ENCODE peak calls at places on chromosome 4, in nine cellular contexts. One of them, this sample, is unnamed.

GRCh38 chr4:135949926-135950325 is 1582.4 kb downstream of the PCDH18 start:
- DNase-seq in NCI-H1436: no peak
- DNase-seq in adrenal gland: no peak
- DNase-seq in effector memory CD8-positive, alpha-beta T cell: no peak
- DNase-seq in activated T-cell treated with anti-CD3 and anti-CD28 coated beads for 1 hour: no peak
- DNase-seq in neural progenitor cell: no peak
- DNase-seq in LoVo: no peak
- DNase-seq in HT1080: no peak
- DNase-seq in ovary: no peak
- DNase-seq in this sample: no peak

GRCh38 chr4:17066241-17066640 is 167.8 kb upstream of the LDB2 start:
- DNase-seq in HT1080: peak
- DNase-seq in LoVo: no peak
- DNase-seq in ovary: no peak
- DNase-seq in neural progenitor cell: no peak
- DNase-seq in activated T-cell treated with anti-CD3 and anti-CD28 coated beads for 1 hour: no peak
- DNase-seq in effector memory CD8-positive, alpha-beta T cell: no peak
- DNase-seq in NCI-H1436: no peak
- DNase-seq in adrenal gland: no peak
- DNase-seq in this sample: no peak

GRCh38 chr4:176593943-176594342 is 198.8 kb downstream of the VEGFC start:
- DNase-seq in LoVo: no peak
- DNase-seq in HT1080: no peak
- DNase-seq in neural progenitor cell: no peak
- DNase-seq in effector memory CD8-positive, alpha-beta T cell: no peak
- DNase-seq in adrenal gland: no peak
- DNase-seq in ovary: no peak
- DNase-seq in NCI-H1436: no peak
- DNase-seq in activated T-cell treated with anti-CD3 and anti-CD28 coated beads for 1 hour: no peak
- DNase-seq in this sample: no peak

GRCh38 chr4:143405197-143405730 is 68.6 kb downstream of the GAB1 start:
- DNase-seq in HT1080: no peak
- DNase-seq in LoVo: no peak
- DNase-seq in ovary: no peak
- DNase-seq in effector memory CD8-positive, alpha-beta T cell: no peak
- DNase-seq in NCI-H1436: no peak
- DNase-seq in activated T-cell treated with anti-CD3 and anti-CD28 coated beads for 1 hour: no peak
- DNase-seq in neural progenitor cell: no peak
- DNase-seq in adrenal gland: no peak
- DNase-seq in this sample: no peak

GRCh38 chr4:26793750-26794149 is 66.9 kb upstream of the STIM2 start:
- DNase-seq in ovary: no peak
- DNase-seq in NCI-H1436: no peak
- DNase-seq in activated T-cell treated with anti-CD3 and anti-CD28 coated beads for 1 hour: no peak
- DNase-seq in neural progenitor cell: no peak
- DNase-seq in effector memory CD8-positive, alpha-beta T cell: no peak
- DNase-seq in adrenal gland: no peak
- DNase-seq in HT1080: no peak
- DNase-seq in LoVo: no peak
- DNase-seq in this sample: no peak

GRCh38 chr4:168380290-168380689 is 61.7 kb upstream of the DDX60 start:
- DNase-seq in effector memory CD8-positive, alpha-beta T cell: no peak
- DNase-seq in adrenal gland: no peak
- DNase-seq in activated T-cell treated with anti-CD3 and anti-CD28 coated beads for 1 hour: no peak
- DNase-seq in HT1080: no peak
- DNase-seq in NCI-H1436: no peak
- DNase-seq in ovary: no peak
- DNase-seq in LoVo: no peak
- DNase-seq in neural progenitor cell: no peak
- DNase-seq in this sample: no peak

GRCh38 chr4:74886490-74886889 is 46.4 kb upstream of the PARM1 start:
- DNase-seq in neural progenitor cell: no peak
- DNase-seq in ovary: no peak
- DNase-seq in HT1080: peak
- DNase-seq in effector memory CD8-positive, alpha-beta T cell: no peak
- DNase-seq in LoVo: no peak
- DNase-seq in activated T-cell treated with anti-CD3 and anti-CD28 coated beads for 1 hour: no peak
- DNase-seq in adrenal gland: no peak
- DNase-seq in NCI-H1436: no peak
- DNase-seq in this sample: peak

GRCh38 chr4:61277785-61278184 is 77.7 kb downstream of the ADGRL3 start:
- DNase-seq in ovary: no peak
- DNase-seq in effector memory CD8-positive, alpha-beta T cell: no peak
- DNase-seq in neural progenitor cell: no peak
- DNase-seq in HT1080: no peak
- DNase-seq in LoVo: no peak
- DNase-seq in NCI-H1436: no peak
- DNase-seq in adrenal gland: no peak
- DNase-seq in activated T-cell treated with anti-CD3 and anti-CD28 coated beads for 1 hour: no peak
- DNase-seq in this sample: peak

GRCh38 chr4:139815646-139816601 is 150.3 kb downstream of the MGST2 start:
- DNase-seq in adrenal gland: peak
- DNase-seq in NCI-H1436: peak
- DNase-seq in neural progenitor cell: peak
- DNase-seq in effector memory CD8-positive, alpha-beta T cell: no peak
- DNase-seq in activated T-cell treated with anti-CD3 and anti-CD28 coated beads for 1 hour: no peak
- DNase-seq in ovary: peak
- DNase-seq in LoVo: no peak
- DNase-seq in HT1080: peak
- DNase-seq in this sample: no peak

GRCh38 chr4:101790521-101791188 is at the start of gene BANK1:
- DNase-seq in HT1080: no peak
- DNase-seq in NCI-H1436: peak
- DNase-seq in neural progenitor cell: peak
- DNase-seq in ovary: no peak
- DNase-seq in activated T-cell treated with anti-CD3 and anti-CD28 coated beads for 1 hour: peak
- DNase-seq in effector memory CD8-positive, alpha-beta T cell: peak
- DNase-seq in LoVo: peak
- DNase-seq in adrenal gland: peak
- DNase-seq in this sample: no peak

GRCh38 chr4:43337707-43338106 is 445.2 kb downstream of the GRXCR1 start:
- DNase-seq in NCI-H1436: no peak
- DNase-seq in LoVo: no peak
- DNase-seq in effector memory CD8-positive, alpha-beta T cell: no peak
- DNase-seq in ovary: no peak
- DNase-seq in neural progenitor cell: no peak
- DNase-seq in activated T-cell treated with anti-CD3 and anti-CD28 coated beads for 1 hour: no peak
- DNase-seq in HT1080: peak
- DNase-seq in adrenal gland: no peak
- DNase-seq in this sample: no peak

GRCh38 chr4:3803475-3803847 is 37.3 kb downstream of the ADRA2C start:
- DNase-seq in LoVo: no peak
- DNase-seq in neural progenitor cell: no peak
- DNase-seq in NCI-H1436: no peak
- DNase-seq in adrenal gland: no peak
- DNase-seq in HT1080: no peak
- DNase-seq in ovary: no peak
- DNase-seq in activated T-cell treated with anti-CD3 and anti-CD28 coated beads for 1 hour: no peak
- DNase-seq in effector memory CD8-positive, alpha-beta T cell: no peak
- DNase-seq in this sample: no peak

GRCh38 chr4:20393486-20394100 is 141.9 kb downstream of the SLIT2 start:
- DNase-seq in activated T-cell treated with anti-CD3 and anti-CD28 coated beads for 1 hour: no peak
- DNase-seq in ovary: no peak
- DNase-seq in neural progenitor cell: no peak
- DNase-seq in adrenal gland: no peak
- DNase-seq in HT1080: no peak
- DNase-seq in LoVo: no peak
- DNase-seq in effector memory CD8-positive, alpha-beta T cell: no peak
- DNase-seq in NCI-H1436: no peak
- DNase-seq in this sample: no peak

GRCh38 chr4:183099537-183100297 is 660 bp downstream of the WWC2 start:
- DNase-seq in HT1080: peak
- DNase-seq in effector memory CD8-positive, alpha-beta T cell: no peak
- DNase-seq in ovary: peak
- DNase-seq in LoVo: peak
- DNase-seq in NCI-H1436: no peak
- DNase-seq in adrenal gland: peak
- DNase-seq in activated T-cell treated with anti-CD3 and anti-CD28 coated beads for 1 hour: no peak
- DNase-seq in neural progenitor cell: peak
- DNase-seq in this sample: no peak

GRCh38 chr4:10703146-10703545 is 18.6 kb upstream of the CLNK start:
- DNase-seq in NCI-H1436: no peak
- DNase-seq in ovary: no peak
- DNase-seq in HT1080: peak
- DNase-seq in activated T-cell treated with anti-CD3 and anti-CD28 coated beads for 1 hour: no peak
- DNase-seq in neural progenitor cell: no peak
- DNase-seq in effector memory CD8-positive, alpha-beta T cell: no peak
- DNase-seq in LoVo: no peak
- DNase-seq in adrenal gland: no peak
- DNase-seq in this sample: no peak

GRCh38 chr4:118683513-118683912 is 1.7 kb upstream of the METTL14 start:
- DNase-seq in neural progenitor cell: no peak
- DNase-seq in effector memory CD8-positive, alpha-beta T cell: no peak
- DNase-seq in HT1080: peak
- DNase-seq in adrenal gland: no peak
- DNase-seq in LoVo: no peak
- DNase-seq in ovary: no peak
- DNase-seq in NCI-H1436: no peak
- DNase-seq in activated T-cell treated with anti-CD3 and anti-CD28 coated beads for 1 hour: no peak
- DNase-seq in this sample: no peak

GRCh38 chr4:173025131-173025530 is 143.5 kb upstream of the GALNT7 start:
- DNase-seq in adrenal gland: peak
- DNase-seq in neural progenitor cell: peak
- DNase-seq in effector memory CD8-positive, alpha-beta T cell: peak
- DNase-seq in ovary: no peak
- DNase-seq in HT1080: peak
- DNase-seq in activated T-cell treated with anti-CD3 and anti-CD28 coated beads for 1 hour: no peak
- DNase-seq in NCI-H1436: peak
- DNase-seq in LoVo: peak
- DNase-seq in this sample: peak

GRCh38 chr4:84750260-84750955 is 167.5 kb downstream of the CDS1 start:
- DNase-seq in HT1080: peak
- DNase-seq in ovary: no peak
- DNase-seq in adrenal gland: no peak
- DNase-seq in effector memory CD8-positive, alpha-beta T cell: no peak
- DNase-seq in NCI-H1436: peak
- DNase-seq in activated T-cell treated with anti-CD3 and anti-CD28 coated beads for 1 hour: no peak
- DNase-seq in neural progenitor cell: peak
- DNase-seq in LoVo: peak
- DNase-seq in this sample: no peak

GRCh38 chr4:156763511-156763910 is 208.1 kb downstream of the PDGFC start:
- DNase-seq in effector memory CD8-positive, alpha-beta T cell: no peak
- DNase-seq in adrenal gland: no peak
- DNase-seq in ovary: no peak
- DNase-seq in activated T-cell treated with anti-CD3 and anti-CD28 coated beads for 1 hour: no peak
- DNase-seq in NCI-H1436: no peak
- DNase-seq in HT1080: no peak
- DNase-seq in LoVo: no peak
- DNase-seq in neural progenitor cell: no peak
- DNase-seq in this sample: peak

GRCh38 chr4:155025762-155026457 is 182.5 kb upstream of the NPY2R start:
- DNase-seq in NCI-H1436: no peak
- DNase-seq in effector memory CD8-positive, alpha-beta T cell: no peak
- DNase-seq in LoVo: peak
- DNase-seq in adrenal gland: no peak
- DNase-seq in ovary: no peak
- DNase-seq in HT1080: peak
- DNase-seq in neural progenitor cell: peak
- DNase-seq in activated T-cell treated with anti-CD3 and anti-CD28 coated beads for 1 hour: no peak
- DNase-seq in this sample: no peak

GRCh38 chr4:153538408-153539057 is 72.4 kb downstream of the TMEM131L start:
- DNase-seq in effector memory CD8-positive, alpha-beta T cell: no peak
- DNase-seq in ovary: peak
- DNase-seq in NCI-H1436: no peak
- DNase-seq in activated T-cell treated with anti-CD3 and anti-CD28 coated beads for 1 hour: no peak
- DNase-seq in adrenal gland: no peak
- DNase-seq in LoVo: no peak
- DNase-seq in HT1080: no peak
- DNase-seq in neural progenitor cell: no peak
- DNase-seq in this sample: no peak

GRCh38 chr4:32106767-32107166 is 1386.6 kb downstream of the PCDH7 start:
- DNase-seq in NCI-H1436: no peak
- DNase-seq in adrenal gland: no peak
- DNase-seq in effector memory CD8-positive, alpha-beta T cell: no peak
- DNase-seq in activated T-cell treated with anti-CD3 and anti-CD28 coated beads for 1 hour: no peak
- DNase-seq in LoVo: no peak
- DNase-seq in ovary: no peak
- DNase-seq in neural progenitor cell: no peak
- DNase-seq in HT1080: peak
- DNase-seq in this sample: no peak

GRCh38 chr4:183200453-183200852 is 101.4 kb downstream of the WWC2 start:
- DNase-seq in neural progenitor cell: peak
- DNase-seq in adrenal gland: peak
- DNase-seq in HT1080: peak
- DNase-seq in activated T-cell treated with anti-CD3 and anti-CD28 coated beads for 1 hour: no peak
- DNase-seq in effector memory CD8-positive, alpha-beta T cell: no peak
- DNase-seq in ovary: peak
- DNase-seq in LoVo: peak
- DNase-seq in NCI-H1436: no peak
- DNase-seq in this sample: no peak

GRCh38 chr4:171880136-171880535 is 66.9 kb downstream of the GALNTL6 start:
- DNase-seq in HT1080: peak
- DNase-seq in LoVo: no peak
- DNase-seq in ovary: no peak
- DNase-seq in effector memory CD8-positive, alpha-beta T cell: no peak
- DNase-seq in neural progenitor cell: peak
- DNase-seq in adrenal gland: no peak
- DNase-seq in activated T-cell treated with anti-CD3 and anti-CD28 coated beads for 1 hour: no peak
- DNase-seq in NCI-H1436: no peak
- DNase-seq in this sample: no peak

GRCh38 chr4:116486401-116486800 is 599.0 kb downstream of the TRAM1L1 start:
- DNase-seq in NCI-H1436: no peak
- DNase-seq in HT1080: no peak
- DNase-seq in ovary: no peak
- DNase-seq in adrenal gland: no peak
- DNase-seq in neural progenitor cell: no peak
- DNase-seq in LoVo: no peak
- DNase-seq in effector memory CD8-positive, alpha-beta T cell: no peak
- DNase-seq in activated T-cell treated with anti-CD3 and anti-CD28 coated beads for 1 hour: no peak
- DNase-seq in this sample: no peak

GRCh38 chr4:13665711-13666660 is 38.5 kb upstream of the BOD1L1 start:
- DNase-seq in effector memory CD8-positive, alpha-beta T cell: no peak
- DNase-seq in NCI-H1436: no peak
- DNase-seq in HT1080: no peak
- DNase-seq in activated T-cell treated with anti-CD3 and anti-CD28 coated beads for 1 hour: no peak
- DNase-seq in LoVo: no peak
- DNase-seq in adrenal gland: no peak
- DNase-seq in ovary: no peak
- DNase-seq in neural progenitor cell: no peak
- DNase-seq in this sample: no peak

GRCh38 chr4:109302366-109303140 is at the start of gene COL25A1:
- DNase-seq in neural progenitor cell: peak
- DNase-seq in activated T-cell treated with anti-CD3 and anti-CD28 coated beads for 1 hour: peak
- DNase-seq in ovary: peak
- DNase-seq in adrenal gland: peak
- DNase-seq in HT1080: no peak
- DNase-seq in NCI-H1436: no peak
- DNase-seq in effector memory CD8-positive, alpha-beta T cell: peak
- DNase-seq in LoVo: no peak
- DNase-seq in this sample: peak

GRCh38 chr4:33825685-33826084 is 2418.6 kb downstream of the ARAP2 start:
- DNase-seq in HT1080: no peak
- DNase-seq in NCI-H1436: no peak
- DNase-seq in ovary: no peak
- DNase-seq in adrenal gland: no peak
- DNase-seq in LoVo: no peak
- DNase-seq in neural progenitor cell: no peak
- DNase-seq in effector memory CD8-positive, alpha-beta T cell: no peak
- DNase-seq in activated T-cell treated with anti-CD3 and anti-CD28 coated beads for 1 hour: no peak
- DNase-seq in this sample: no peak

GRCh38 chr4:173958445-173958844 is 325.0 kb downstream of the FBXO8 start:
- DNase-seq in neural progenitor cell: no peak
- DNase-seq in adrenal gland: no peak
- DNase-seq in HT1080: peak
- DNase-seq in activated T-cell treated with anti-CD3 and anti-CD28 coated beads for 1 hour: no peak
- DNase-seq in LoVo: no peak
- DNase-seq in effector memory CD8-positive, alpha-beta T cell: no peak
- DNase-seq in NCI-H1436: no peak
- DNase-seq in ovary: no peak
- DNase-seq in this sample: no peak

GRCh38 chr4:83905952-83906351 is 370.0 kb downstream of the GPAT3 start:
- DNase-seq in activated T-cell treated with anti-CD3 and anti-CD28 coated beads for 1 hour: no peak
- DNase-seq in ovary: no peak
- DNase-seq in LoVo: no peak
- DNase-seq in effector memory CD8-positive, alpha-beta T cell: no peak
- DNase-seq in NCI-H1436: peak
- DNase-seq in HT1080: peak
- DNase-seq in neural progenitor cell: peak
- DNase-seq in adrenal gland: no peak
- DNase-seq in this sample: peak

GRCh38 chr4:37478151-37478550 is 208.0 kb downstream of the RELL1 start:
- DNase-seq in activated T-cell treated with anti-CD3 and anti-CD28 coated beads for 1 hour: no peak
- DNase-seq in NCI-H1436: no peak
- DNase-seq in adrenal gland: no peak
- DNase-seq in neural progenitor cell: no peak
- DNase-seq in HT1080: no peak
- DNase-seq in ovary: no peak
- DNase-seq in effector memory CD8-positive, alpha-beta T cell: no peak
- DNase-seq in LoVo: no peak
- DNase-seq in this sample: no peak

This sample was measured in NCI-H1105.